ENCODE peak calls at places on chromosomes 1 and 21, in four cellular contexts. N, Z, Y and R are unnamed samples.

GRCh38 chr1:102732927-102733326 is 375.4 kb downstream of the COL11A1 start:
- DNase-seq in Y (no peak), N (no peak), Z (peak), R (peak)

GRCh38 chr1:220926146-220926545 is 46.9 kb downstream of the HLX start:
- DNase-seq in Y (no peak), Z (no peak), N (no peak), R (peak)

GRCh38 chr1:22584001-22584557 is 20.8 kb downstream of the EPHA8 start:
- DNase-seq in N (no peak), Z (peak), Y (no peak), R (peak)

GRCh38 chr1:44501022-44501910 is 96.2 kb downstream of the RNF220 start:
- DNase-seq in N (no peak), Y (no peak), Z (no peak), R (no peak)

GRCh38 chr1:78432016-78432415 is 58.8 kb upstream of the PTGFR start:
- DNase-seq in Y (no peak), N (no peak), Z (no peak), R (no peak)

GRCh38 chr1:204259196-204259595 is 45.4 kb upstream of the GOLT1A start:
- DNase-seq in Y (no peak), N (no peak), Z (no peak), R (no peak)

GRCh38 chr1:60571811-60572210 is 498.2 kb upstream of the C1orf87 start:
- DNase-seq in Y (no peak), Z (peak), N (no peak), R (no peak)

GRCh38 chr1:7300893-7301292 is 470.2 kb upstream of the VAMP3 start:
- DNase-seq in N (no peak), Z (peak), Y (no peak), R (peak)

GRCh38 chr1:119740886-119741780 is 27.6 kb downstream of the HMGCS2 start:
- DNase-seq in N (no peak), Z (no peak), Y (no peak), R (no peak)

GRCh38 chr1:181206979-181207790 is 118.7 kb downstream of the IER5 start:
- DNase-seq in Y (no peak), Z (no peak), N (no peak), R (no peak)

GRCh38 chr1:243271990-243272389 is 16.1 kb downstream of the SDCCAG8 start:
- DNase-seq in N (no peak), Y (no peak), Z (no peak), R (no peak)

GRCh38 chr21:45010096-45010495 is 64.3 kb upstream of the ADARB1 start:
- DNase-seq in N (no peak), Y (no peak), Z (peak), R (no peak)

GRCh38 chr1:111234866-111235265 is 7.4 kb downstream of the CHI3L2 start:
- DNase-seq in N (no peak), Z (no peak), Y (no peak), R (no peak)

GRCh38 chr1:76503100-76503499 is 364.2 kb upstream of the ST6GALNAC5 start:
- DNase-seq in N (no peak), Y (no peak), Z (no peak), R (no peak)

GRCh38 chr21:36690637-36691538 is 8.0 kb upstream of the SIM2 start:
- DNase-seq in N (no peak), Y (no peak), Z (no peak), R (no peak)

GRCh38 chr21:36691539-36692124 is 7.3 kb upstream of the SIM2 start:
- DNase-seq in Y (no peak), N (no peak), Z (no peak), R (no peak)

GRCh38 chr21:36692844-36693143 is 6.1 kb upstream of the SIM2 start:
- DNase-seq in Y (no peak), Z (no peak), N (no peak), R (no peak)

GRCh38 chr21:36693144-36694040 is 5.5 kb upstream of the SIM2 start:
- DNase-seq in Y (no peak), N (peak), Z (no peak), R (no peak)

GRCh38 chr21:36692125-36692843 is 6.6 kb upstream of the SIM2 start:
- DNase-seq in N (no peak), Z (no peak), Y (no peak), R (no peak)
- H3K4me3 ChIP-seq in N (no peak), Z (no peak), Y (no peak), R (no peak)

GRCh38 chr1:4778056-4778455 is 123.6 kb downstream of the AJAP1 start:
- DNase-seq in N (no peak), Y (peak), Z (no peak), R (no peak)
- TF ChIP-seq CTCF in N (no peak), Y (no peak), Z (no peak), R (no peak)

GRCh38 chr1:153649867-153650235 is 8.7 kb upstream of the SNAPIN start:
- DNase-seq in N (peak), Z (no peak), Y (no peak), R (no peak)
- H3K4me3 ChIP-seq in N (no peak), Z (no peak), Y (no peak), R (no peak)

GRCh38 chr1:72557446-72558049 is 275.2 kb upstream of the NEGR1 start:
- DNase-seq in Y (no peak), Z (peak), N (no peak), R (no peak)
- TF ChIP-seq CTCF in Y (no peak), Z (peak), N (no peak), R (peak)

GRCh38 chr21:42421018-42421793 is 17.5 kb downstream of the UBASH3A start:
- DNase-seq in Y (no peak), N (no peak), Z (no peak), R (no peak)
- H3K4me3 ChIP-seq in Y (no peak), N (no peak), Z (no peak), R (no peak)

GRCh38 chr1:29849038-29849750 is 612.9 kb downstream of the PTPRU start:
- DNase-seq in Z (peak), N (no peak), Y (no peak), R (peak)
- TF ChIP-seq CTCF in Z (peak), N (no peak), Y (no peak), R (peak)

GRCh38 chr1:93692983-93693591 is 11.4 kb upstream of the BCAR3 start:
- DNase-seq in Z (peak), N (no peak), Y (no peak), R (peak)
- H3K4me3 ChIP-seq in Z (no peak), N (no peak), Y (no peak), R (no peak)

GRCh38 chr1:87331319-87332269 is 2.9 kb downstream of the LMO4 start:
- DNase-seq in Z (peak), Y (peak), N (peak), R (peak)
- TF ChIP-seq CTCF in Z (peak), Y (no peak), N (no peak), R (peak)

GRCh38 chr1:39653546-39654031 is 14.1 kb upstream of the HEYL start:
- DNase-seq in Y (peak), N (peak), Z (peak), R (peak)
- H3K4me3 ChIP-seq in Y (no peak), N (no peak), Z (no peak), R (no peak)

DNA sequence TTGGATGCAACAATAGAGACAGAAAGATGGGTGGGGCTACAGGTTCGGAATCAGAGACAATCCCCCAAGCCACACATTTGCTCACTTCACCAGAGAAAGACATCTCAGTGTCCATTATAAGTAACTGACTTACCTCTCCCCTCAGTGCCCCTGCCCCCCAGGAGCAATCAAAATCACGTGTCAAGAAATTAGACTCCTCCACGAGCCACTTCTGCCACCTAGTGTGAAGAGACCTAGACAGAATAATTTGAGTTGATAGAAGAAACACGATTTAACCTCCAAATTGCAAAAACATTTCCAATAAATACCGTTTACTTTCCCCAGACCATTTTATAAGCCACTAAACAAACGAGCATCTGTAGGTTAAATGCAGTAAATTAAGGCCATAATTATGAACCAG is 123.2 kb downstream of the SLC30A10 start:
- DNase-seq in Z (no peak), N (no peak), Y (no peak), R (no peak)
- TF ChIP-seq CTCF in Z (no peak), N (no peak), Y (no peak), R (no peak)